ENCODE peak calls at places on chromosome 17, in seven cellular contexts. H, Z, Y, O, B, M and F are unnamed samples.

GRCh38 chr17:65055708-65056638 is 567 bp downstream of the GNA13 start:
- DNase-seq in H (peak; percentile 48), Z (peak; percentile 66), Y (no peak), O (peak; percentile 16), B (no peak), M (peak; percentile 38), F (peak; percentile 45)

GRCh38 chr17:83034525-83034924 is 44.9 kb upstream of the METRNL start:
- DNase-seq in H (no peak), Z (no peak), Y (no peak), O (no peak), B (no peak), M (no peak), F (no peak)

GRCh38 chr17:67716405-67716798 is 1.3 kb upstream of the NOL11 start:
- DNase-seq in H (no peak), Z (peak; percentile 24), Y (no peak), O (no peak), B (no peak), M (no peak), F (no peak)

GRCh38 chr17:55625516-55625915 is 97.1 kb downstream of the TMEM100 start:
- DNase-seq in H (no peak), Z (no peak), Y (no peak), O (no peak), B (no peak), M (no peak), F (no peak)

GRCh38 chr17:8044819-8045810 is 6.3 kb downstream of the ALOX15B start:
- DNase-seq in H (no peak), Z (no peak), Y (no peak), O (no peak), B (no peak), M (no peak), F (no peak)

GRCh38 chr17:27609606-27610303 is 21.2 kb upstream of the LGALS9 start:
- DNase-seq in H (peak; percentile 50), Z (peak; percentile 31), Y (no peak), O (no peak), B (no peak), M (peak; percentile 45), F (peak; percentile 14)

GRCh38 chr17:41885733-41886132 is 20.5 kb upstream of the KLHL11 start:
- DNase-seq in H (no peak), Z (peak; percentile 36), Y (no peak), O (no peak), B (no peak), M (no peak), F (peak; percentile 54)

GRCh38 chr17:6853764-6854442 is 22.4 kb upstream of the TEKT1 start:
- DNase-seq in H (peak; percentile 64), Z (no peak), Y (peak; percentile 65), O (peak; percentile 68), B (no peak), M (peak; percentile 82), F (no peak)

GRCh38 chr17:2749784-2750181 is 331 bp upstream of the CCDC92B start:
- DNase-seq in H (peak; percentile 90), Z (peak; percentile 84), Y (peak; percentile 96), O (peak; percentile 38), B (peak; percentile 4), M (peak; percentile 43), F (peak; percentile 90)

GRCh38 chr17:44030482-44030881 is 15.7 kb upstream of the TMEM101 start:
- DNase-seq in H (no peak), Z (no peak), Y (no peak), O (no peak), B (no peak), M (no peak), F (no peak)

GRCh38 chr17:58189436-58190146 is 2.9 kb upstream of the EPX start:
- DNase-seq in H (no peak), Z (peak; percentile 26), Y (no peak), O (peak; percentile 47), B (no peak), M (no peak), F (no peak)

GRCh38 chr17:61458000-61458399 is 5.8 kb downstream of the TBX4 start:
- DNase-seq in H (no peak), Z (no peak), Y (no peak), O (no peak), B (no peak), M (no peak), F (no peak)

GRCh38 chr17:226108-226772 is 44.8 kb upstream of the DOC2B start:
- DNase-seq in H (no peak), Z (no peak), Y (no peak), O (no peak), B (no peak), M (no peak), F (no peak)

GRCh38 chr17:83075270-83075880 is 4.0 kb upstream of the METRNL start:
- DNase-seq in H (no peak), Z (no peak), Y (no peak), O (no peak), B (no peak), M (no peak), F (no peak)

GRCh38 chr17:28279411-28279810 is 39.6 kb upstream of the TMEM97 start:
- DNase-seq in H (no peak), Z (no peak), Y (no peak), O (no peak), B (no peak), M (no peak), F (no peak)

GRCh38 chr17:8288336-8289102 is at the start of gene RANGRF:
- DNase-seq in H (peak; percentile 90), Z (peak; percentile 69), Y (peak; percentile 94), O (peak; percentile 62), B (peak; percentile 40), M (peak; percentile 77), F (peak; percentile 93)

GRCh38 chr17:51228177-51228576 is 31.7 kb downstream of the MBTD1 start:
- DNase-seq in H (no peak), Z (no peak), Y (no peak), O (no peak), B (no peak), M (no peak), F (no peak)
- TF ChIP-seq SP1 in H (no peak), Z (no peak), Y (no peak), O (no peak), B (no peak), M (no peak), F (no peak)

DNA sequence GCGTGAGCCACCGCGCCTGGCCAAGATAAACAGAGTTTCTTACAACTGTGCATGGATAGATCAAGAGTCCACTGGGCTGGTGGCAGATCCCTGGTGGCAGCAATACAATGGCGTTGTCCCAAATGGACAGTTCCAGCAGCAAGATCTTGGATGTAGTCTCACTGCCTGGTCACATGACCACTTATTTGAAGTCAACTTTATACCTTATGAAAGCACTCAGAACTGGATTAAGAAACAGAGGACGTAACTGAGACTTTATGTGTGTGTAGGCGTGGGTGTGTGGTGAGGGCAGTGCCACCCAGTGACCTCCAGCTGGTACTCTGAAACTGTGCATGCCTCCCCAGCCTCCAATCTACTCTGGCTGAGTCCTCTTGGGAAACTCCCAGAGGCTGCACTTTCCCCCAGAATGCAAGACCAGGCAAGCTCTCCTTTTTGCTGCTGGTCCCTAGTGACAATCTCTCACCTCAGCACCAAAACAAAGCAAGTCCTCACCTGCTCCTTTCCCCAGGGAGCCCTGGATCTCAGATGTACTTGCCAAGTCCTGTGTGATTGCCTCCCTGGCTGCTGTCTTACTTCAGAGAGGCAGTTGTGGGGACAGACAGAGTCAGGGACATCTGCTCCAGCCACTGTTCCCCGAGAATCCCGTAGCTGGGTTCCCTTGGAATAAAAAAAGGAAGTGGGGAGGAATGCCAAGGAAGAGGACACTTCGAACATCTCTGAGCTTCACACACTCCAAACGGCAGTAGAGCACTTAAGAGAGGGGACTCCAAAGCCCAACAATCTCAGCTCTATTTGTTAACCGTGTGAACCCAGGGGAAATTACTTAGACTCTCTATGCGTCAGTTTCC is 11.7 kb upstream of the ST6GALNAC2 start:
- DNase-seq in H (no peak), Z (no peak), Y (no peak), O (no peak), B (peak; percentile 50), M (peak; percentile 64), F (no peak)
- TF ChIP-seq SP1 in H (no peak), Z (no peak), Y (no peak), O (no peak), B (peak; percentile 42), M (no peak), F (no peak)

GRCh38 chr17:81455387-81455786 is 57.2 kb downstream of the ACTG1 start:
- DNase-seq in H (no peak), Z (no peak), Y (no peak), O (no peak), B (no peak), M (no peak), F (no peak)
- TF ChIP-seq SP1 in H (no peak), Z (no peak), Y (no peak), O (no peak), B (no peak), M (no peak), F (no peak)

GRCh38 chr17:15220785-15221184 is 44.3 kb downstream of the PMP22 start:
- DNase-seq in H (no peak), Z (no peak), Y (no peak), O (no peak), B (no peak), M (no peak), F (no peak)
- TF ChIP-seq SP1 in H (no peak), Z (no peak), Y (no peak), O (no peak), B (no peak), M (no peak), F (no peak)

GRCh38 chr17:59844884-59845594 is 47.7 kb downstream of the TUBD1 start:
- DNase-seq in H (no peak), Z (no peak), Y (no peak), O (no peak), B (no peak), M (no peak), F (no peak)
- TF ChIP-seq SP1 in H (no peak), Z (no peak), Y (no peak), O (no peak), B (no peak), M (no peak), F (no peak)